ENCODE peak calls at places on chromosome 9, in seven cellular contexts. One of them, this sample, is unnamed.

GRCh38 chr9:20119566-20119965 is 330.7 kb upstream of the SLC24A2 start:
- DNase-seq in dorsolateral prefrontal cortex: no peak
- DNase-seq in GM23248: no peak
- DNase-seq in HEK293T: no peak
- DNase-seq in kidney: no peak
- DNase-seq in NT2/D1: no peak
- DNase-seq in iPS DF 6.9: no peak
- DNase-seq in this sample: no peak

GRCh38 chr9:12666813-12667212 is 26.4 kb upstream of the TYRP1 start:
- DNase-seq in dorsolateral prefrontal cortex: no peak
- DNase-seq in GM23248: no peak
- DNase-seq in HEK293T: no peak
- DNase-seq in kidney: no peak
- DNase-seq in NT2/D1: no peak
- DNase-seq in iPS DF 6.9: peak; percentile 9
- DNase-seq in this sample: no peak

GRCh38 chr9:95107001-95107749 is 210.3 kb downstream of the FANCC start:
- DNase-seq in dorsolateral prefrontal cortex: peak; percentile 37
- DNase-seq in GM23248: no peak
- DNase-seq in HEK293T: no peak
- DNase-seq in kidney: peak; percentile 78
- DNase-seq in NT2/D1: no peak
- DNase-seq in iPS DF 6.9: no peak
- DNase-seq in this sample: no peak

GRCh38 chr9:108272350-108272899 is 583.4 kb downstream of the ACTL7B start:
- DNase-seq in dorsolateral prefrontal cortex: peak; percentile 59
- DNase-seq in GM23248: peak; percentile 74
- DNase-seq in HEK293T: peak; percentile 42
- DNase-seq in kidney: peak; percentile 67
- DNase-seq in NT2/D1: peak; percentile 27
- DNase-seq in iPS DF 6.9: peak; percentile 29
- DNase-seq in this sample: peak; percentile 40

GRCh38 chr9:13941686-13942085 is 372.3 kb downstream of the NFIB start:
- DNase-seq in dorsolateral prefrontal cortex: no peak
- DNase-seq in GM23248: peak; percentile 61
- DNase-seq in HEK293T: no peak
- DNase-seq in kidney: no peak
- DNase-seq in NT2/D1: no peak
- DNase-seq in iPS DF 6.9: no peak
- DNase-seq in this sample: no peak

GRCh38 chr9:124368692-124369091 is 46.5 kb downstream of the PSMB7 start:
- DNase-seq in dorsolateral prefrontal cortex: no peak
- DNase-seq in GM23248: no peak
- DNase-seq in HEK293T: no peak
- DNase-seq in kidney: no peak
- DNase-seq in NT2/D1: no peak
- DNase-seq in iPS DF 6.9: no peak
- DNase-seq in this sample: no peak

GRCh38 chr9:14687042-14687719 is 6.1 kb downstream of the ZDHHC21 start:
- DNase-seq in dorsolateral prefrontal cortex: no peak
- DNase-seq in GM23248: peak; percentile 80
- DNase-seq in HEK293T: no peak
- DNase-seq in kidney: no peak
- DNase-seq in NT2/D1: no peak
- DNase-seq in iPS DF 6.9: no peak
- DNase-seq in this sample: no peak

GRCh38 chr9:70924905-70925547 is 196.4 kb downstream of the TRPM3 start:
- DNase-seq in dorsolateral prefrontal cortex: no peak
- DNase-seq in GM23248: peak; percentile 93
- DNase-seq in HEK293T: peak; percentile 60
- DNase-seq in kidney: no peak
- DNase-seq in NT2/D1: peak; percentile 33
- DNase-seq in iPS DF 6.9: peak; percentile 16
- DNase-seq in this sample: no peak

GRCh38 chr9:137774775-137775386 is 102.7 kb upstream of the CACNA1B start:
- DNase-seq in dorsolateral prefrontal cortex: no peak
- DNase-seq in GM23248: no peak
- DNase-seq in HEK293T: no peak
- DNase-seq in kidney: peak; percentile 62
- DNase-seq in NT2/D1: no peak
- DNase-seq in iPS DF 6.9: no peak
- DNase-seq in this sample: no peak

GRCh38 chr9:126275386-126276001 is 51.1 kb upstream of the MVB12B start:
- DNase-seq in dorsolateral prefrontal cortex: peak; percentile 82
- DNase-seq in GM23248: no peak
- DNase-seq in HEK293T: no peak
- DNase-seq in kidney: no peak
- DNase-seq in NT2/D1: peak; percentile 38
- DNase-seq in iPS DF 6.9: no peak
- DNase-seq in this sample: peak; percentile 75

GRCh38 chr9:127783644-127784043 is 2.2 kb upstream of the CDK9 start:
- DNase-seq in dorsolateral prefrontal cortex: no peak
- DNase-seq in GM23248: no peak
- DNase-seq in HEK293T: no peak
- DNase-seq in kidney: no peak
- DNase-seq in NT2/D1: no peak
- DNase-seq in iPS DF 6.9: no peak
- DNase-seq in this sample: no peak

This sample was measured in substantia nigra.